ENCODE peak calls at places on chromosomes 11 and 22, in five cellular contexts. H is HepG2, S is IMR-90, O is H1, W is K562. K is an unnamed sample.

GRCh38 chr22:25777870-25778269 is 35.9 kb downstream of the MYO18B start:
- DNase-seq in S (peak), H (peak), O (no peak), W (no peak), K (peak)

GRCh38 chr11:44946268-44946667 is 4.4 kb downstream of the TP53I11 start:
- DNase-seq in O (no peak), W (no peak), H (no peak), S (no peak), K (no peak)

GRCh38 chr11:75148436-75148983 is 2.4 kb upstream of the SLCO2B1 start:
- DNase-seq in H (no peak), S (no peak), O (no peak), W (no peak), K (no peak)

GRCh38 chr11:4922304-4922703 is 1.8 kb downstream of the OR51G1 start:
- DNase-seq in O (no peak), S (no peak), H (no peak), W (no peak), K (no peak)

GRCh38 chr11:44954051-44954906 is 3.6 kb upstream of the TP53I11 start:
- DNase-seq in S (no peak), O (no peak), H (no peak), W (no peak), K (no peak)

GRCh38 chr22:27984001-27984695 is 65.1 kb upstream of the PITPNB start:
- DNase-seq in H (no peak), W (no peak), S (no peak), O (no peak), K (no peak)

GRCh38 chr11:15011741-15012140 is 39.6 kb upstream of the CALCA start:
- DNase-seq in O (no peak), S (no peak), H (no peak), W (no peak), K (no peak)

GRCh38 chr11:18332302-18332701 is 9.9 kb downstream of the GTF2H1 start:
- DNase-seq in W (no peak), O (peak), S (no peak), H (no peak), K (no peak)

GRCh38 chr22:42601879-42602465 is 12.7 kb downstream of the POLDIP3 start:
- DNase-seq in W (no peak), S (no peak), H (peak), O (no peak), K (no peak)

GRCh38 chr11:31150011-31150410 is 219.5 kb downstream of the DCDC1 start:
- DNase-seq in W (no peak), O (no peak), S (no peak), H (no peak), K (no peak)

GRCh38 chr11:129640671-129641070 is 175.0 kb upstream of the TMEM45B start:
- DNase-seq in W (no peak), H (no peak), O (no peak), S (no peak), K (no peak)

GRCh38 chr11:1232328-1233321 is 9.8 kb downstream of the MUC5B start:
- DNase-seq in W (no peak), O (no peak), H (no peak), S (no peak), K (no peak)

GRCh38 chr11:16365456-16366355 is 9.4 kb upstream of the SOX6 start:
- DNase-seq in W (no peak), S (peak), H (no peak), O (no peak), K (no peak)

GRCh38 chr11:45713573-45713972 is 48.2 kb upstream of the CHST1 start:
- DNase-seq in S (no peak), H (no peak), W (no peak), O (no peak), K (no peak)

GRCh38 chr11:12502950-12503579 is 125.7 kb downstream of the PARVA start:
- DNase-seq in W (no peak), H (no peak), O (no peak), S (peak), K (peak)

GRCh38 chr11:15615412-15616096 is 500.8 kb downstream of the INSC start:
- DNase-seq in O (no peak), W (no peak), H (no peak), S (no peak), K (no peak)

GRCh38 chr11:113504586-113504985 is 29.4 kb upstream of the DRD2 start:
- DNase-seq in W (no peak), S (no peak), H (no peak), O (no peak), K (no peak)

GRCh38 chr22:24219750-24220149 is 25.1 kb downstream of the GGT5 start:
- DNase-seq in S (no peak), O (no peak), H (no peak), W (no peak), K (no peak)

GRCh38 chr22:37922177-37922576 is 16.1 kb downstream of the MICALL1 start:
- DNase-seq in W (no peak), O (no peak), H (no peak), S (no peak), K (no peak)

GRCh38 chr11:102267602-102268001 is 49.7 kb upstream of the BIRC3 start:
- DNase-seq in W (peak), O (no peak), S (peak), H (no peak), K (peak)

GRCh38 chr22:46044718-46045458 is 67.9 kb upstream of the WNT7B start:
- DNase-seq in W (no peak), O (no peak), S (no peak), H (no peak), K (no peak)

GRCh38 chr11:106668147-106668546 is 350.1 kb downstream of the GUCY1A2 start:
- DNase-seq in S (peak), W (no peak), H (no peak), O (no peak), K (no peak)

GRCh38 chr22:29215012-29215860 is 9.5 kb downstream of the EMID1 start:
- DNase-seq in H (no peak), O (no peak), W (no peak), S (no peak), K (no peak)

GRCh38 chr11:118921929-118922744 is 3.6 kb downstream of the BCL9L start:
- DNase-seq in H (peak), W (peak), O (no peak), S (peak), K (peak)

GRCh38 chr22:31490496-31490925 is 869 bp upstream of the EIF4ENIF1 start:
- DNase-seq in W (peak), S (peak), H (peak), O (no peak), K (peak)

GRCh38 chr22:23179381-23180294 is 671 bp upstream of the BCR start:
- DNase-seq in S (no peak), W (no peak), O (no peak), H (no peak), K (no peak)

GRCh38 chr11:44760917-44761545 is 34.3 kb downstream of the TSPAN18 start:
- DNase-seq in S (peak), W (peak), O (peak), H (no peak), K (peak)

GRCh38 chr11:67592880-67593624 is 9.4 kb downstream of the GSTP1 start:
- DNase-seq in H (no peak), O (no peak), S (no peak), W (no peak), K (no peak)

GRCh38 chr22:42868751-42869251 is 11.7 kb upstream of the ARFGAP3 start:
- DNase-seq in W (no peak), S (peak), O (no peak), H (no peak), K (no peak)

GRCh38 chr11:64934765-64935633 is 694 bp downstream of the GPHA2 start:
- DNase-seq in S (no peak), H (peak), O (no peak), W (no peak), K (no peak)

GRCh38 chr11:64933213-64933934 is 2.3 kb downstream of the GPHA2 start:
- DNase-seq in W (no peak), H (no peak), S (no peak), O (no peak), K (no peak)

GRCh38 chr11:64935634-64936081 is at the start of gene GPHA2:
- DNase-seq in W (peak), O (peak), H (peak), S (no peak), K (no peak)

GRCh38 chr11:64932324-64932723 is 3.4 kb downstream of the GPHA2 start:
- DNase-seq in O (no peak), H (no peak), S (no peak), W (no peak), K (no peak)

GRCh38 chr11:64933935-64934693 is 1.6 kb downstream of the GPHA2 start:
- DNase-seq in S (no peak), O (no peak), H (no peak), W (no peak), K (no peak)
- TF ChIP-seq MAFK in S (no peak), O (no peak), H (no peak), W (no peak), K (no peak)

GRCh38 chr11:2989551-2989950 is 2.6 kb downstream of the NAP1L4 start:
- DNase-seq in O (no peak), S (no peak), H (no peak), W (no peak), K (no peak)
- H3K4me3 ChIP-seq in O (peak), S (no peak), H (peak), W (peak), K (peak)

GRCh38 chr11:134246678-134247077 is 6.5 kb downstream of the THYN1 start:
- DNase-seq in S (no peak), H (no peak), W (no peak), O (no peak), K (no peak)
- TF ChIP-seq MAFK in S (no peak), H (no peak), W (no peak), O (no peak), K (no peak)

DNA sequence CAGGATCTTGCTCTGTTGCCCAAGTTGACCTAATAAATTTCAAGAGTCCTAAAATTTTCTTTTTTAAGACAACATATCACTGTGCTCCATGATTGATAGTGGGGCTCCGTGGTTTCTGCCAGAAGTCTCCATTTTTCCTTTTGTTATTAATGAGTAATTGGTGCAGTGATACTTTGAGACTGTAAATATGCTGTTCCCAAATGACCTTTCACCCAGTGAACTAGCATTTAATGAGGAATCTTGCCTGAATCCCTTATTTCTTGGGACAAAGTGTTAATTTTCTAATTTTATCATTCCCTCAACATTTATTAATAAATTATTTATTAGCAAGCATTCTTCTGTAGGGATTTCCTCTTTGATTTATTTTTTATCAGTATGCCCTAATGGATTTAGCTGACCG is 2.3 kb upstream of the DHCR7 start:
- DNase-seq in O (no peak), H (no peak), W (no peak), S (no peak), K (no peak)
- H3K4me3 ChIP-seq in O (no peak), H (no peak), W (no peak), S (no peak), K (no peak)

GRCh38 chr11:64608260-64608538 is 17.2 kb downstream of the SLC22A12 start:
- DNase-seq in S (no peak), O (no peak), W (no peak), H (no peak), K (no peak)

GRCh38 chr11:64610596-64610995 is 19.6 kb downstream of the SLC22A12 start:
- DNase-seq in O (no peak), W (no peak), S (no peak), H (no peak), K (no peak)

GRCh38 chr11:64608636-64609035 is 17.6 kb downstream of the SLC22A12 start:
- DNase-seq in O (no peak), W (no peak), H (peak), S (no peak), K (no peak)

GRCh38 chr11:64611176-64611575 is 20.2 kb downstream of the SLC22A12 start:
- DNase-seq in H (no peak), S (no peak), W (no peak), O (no peak), K (no peak)

GRCh38 chr11:64609436-64610047 is 18.5 kb downstream of the SLC22A12 start:
- DNase-seq in W (peak), H (no peak), O (no peak), S (no peak), K (peak)
- TF ChIP-seq MAFK in W (no peak), H (no peak), O (no peak), S (no peak), K (no peak)

DNA sequence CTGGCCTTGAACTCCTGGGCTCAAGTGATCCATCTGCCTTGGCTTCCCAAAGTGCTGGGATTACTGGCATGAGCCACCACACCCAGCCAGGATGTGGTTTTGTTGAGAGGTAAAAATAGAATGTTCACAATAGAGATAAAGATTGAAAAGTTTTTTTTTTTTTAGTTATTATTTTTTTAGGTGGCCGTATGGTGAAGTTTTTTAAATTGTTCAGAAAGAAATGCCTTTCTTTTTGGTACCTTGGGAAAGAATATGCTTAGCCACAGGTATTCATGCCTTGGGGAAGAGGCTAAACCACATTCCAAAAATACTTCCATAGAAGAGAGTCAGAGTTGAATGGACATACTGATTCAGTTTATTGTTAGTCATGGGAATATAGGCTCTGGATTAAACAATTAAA is 143.4 kb downstream of the C11orf91 start:
- DNase-seq in O (no peak), H (no peak), S (peak), W (no peak), K (no peak)
- H3K4me3 ChIP-seq in O (no peak), H (no peak), S (no peak), W (no peak), K (no peak)

K was measured in A549.